ENCODE peak calls at places on chromosomes 1 and 21, in four cellular contexts. P is CD8-positive, alpha-beta T cell; Y is upper lobe of right lung; Z is suprapubic skin. K is an unnamed sample. For H3K36me3 and H3K4me1, the result is how much of the 10 kb centered on the place peaks cover.

GRCh38 chr1:76105269-76105850 is 30.8 kb downstream of the ST6GALNAC3 start:
- DNase-seq in P (no peak), Y (no peak), Z (no peak), K (no peak)

GRCh38 chr1:170461762-170462384 is 70.1 kb upstream of the GORAB start:
- DNase-seq in P (no peak), Y (no peak), Z (no peak), K (no peak)

GRCh38 chr1:203427451-203427850 is 48.2 kb upstream of the PRELP start:
- DNase-seq in P (no peak), Y (no peak), Z (no peak), K (no peak)

GRCh38 chr1:94922756-94923465 is 4.0 kb downstream of the CNN3 start:
- DNase-seq in P (no peak), Y (no peak), Z (no peak), K (no peak)

GRCh38 chr1:98794196-98794886 is 132.8 kb downstream of the SNX7 start:
- DNase-seq in P (peak), Y (no peak), Z (no peak), K (no peak)

GRCh38 chr1:42334240-42335049 is 590 bp downstream of the FOXJ3 start:
- DNase-seq in P (peak), Y (no peak), Z (peak), K (peak)

GRCh38 chr1:113333056-113333455 is 57.3 kb upstream of the MAGI3 start:
- DNase-seq in P (no peak), Y (no peak), Z (no peak), K (no peak)

GRCh38 chr21:38853421-38853919 is 47.7 kb downstream of the ETS2 start:
- DNase-seq in P (no peak), Y (no peak), Z (no peak), K (no peak)

GRCh38 chr1:228735871-228736586 is 750 bp downstream of the RHOU start:
- DNase-seq in P (peak), Y (peak), Z (no peak), K (no peak)

GRCh38 chr1:29835486-29836273 is 599.4 kb downstream of the PTPRU start:
- DNase-seq in P (no peak), Y (no peak), Z (no peak), K (peak)

GRCh38 chr1:155018617-155019348 is 14.8 kb downstream of the DCST2 start:
- DNase-seq in P (no peak), Y (no peak), Z (no peak), K (no peak)

GRCh38 chr1:155016231-155016831 is 13.7 kb downstream of the ZBTB7B start:
- DNase-seq in P (no peak), Y (no peak), Z (no peak), K (no peak)

GRCh38 chr1:155017946-155018316 is 15.3 kb downstream of the ZBTB7B start:
- DNase-seq in P (no peak), Y (no peak), Z (no peak), K (no peak)

GRCh38 chr1:155015527-155016230 is 13.1 kb downstream of the ZBTB7B start:
- DNase-seq in P (no peak), Y (no peak), Z (no peak), K (no peak)

DNA sequence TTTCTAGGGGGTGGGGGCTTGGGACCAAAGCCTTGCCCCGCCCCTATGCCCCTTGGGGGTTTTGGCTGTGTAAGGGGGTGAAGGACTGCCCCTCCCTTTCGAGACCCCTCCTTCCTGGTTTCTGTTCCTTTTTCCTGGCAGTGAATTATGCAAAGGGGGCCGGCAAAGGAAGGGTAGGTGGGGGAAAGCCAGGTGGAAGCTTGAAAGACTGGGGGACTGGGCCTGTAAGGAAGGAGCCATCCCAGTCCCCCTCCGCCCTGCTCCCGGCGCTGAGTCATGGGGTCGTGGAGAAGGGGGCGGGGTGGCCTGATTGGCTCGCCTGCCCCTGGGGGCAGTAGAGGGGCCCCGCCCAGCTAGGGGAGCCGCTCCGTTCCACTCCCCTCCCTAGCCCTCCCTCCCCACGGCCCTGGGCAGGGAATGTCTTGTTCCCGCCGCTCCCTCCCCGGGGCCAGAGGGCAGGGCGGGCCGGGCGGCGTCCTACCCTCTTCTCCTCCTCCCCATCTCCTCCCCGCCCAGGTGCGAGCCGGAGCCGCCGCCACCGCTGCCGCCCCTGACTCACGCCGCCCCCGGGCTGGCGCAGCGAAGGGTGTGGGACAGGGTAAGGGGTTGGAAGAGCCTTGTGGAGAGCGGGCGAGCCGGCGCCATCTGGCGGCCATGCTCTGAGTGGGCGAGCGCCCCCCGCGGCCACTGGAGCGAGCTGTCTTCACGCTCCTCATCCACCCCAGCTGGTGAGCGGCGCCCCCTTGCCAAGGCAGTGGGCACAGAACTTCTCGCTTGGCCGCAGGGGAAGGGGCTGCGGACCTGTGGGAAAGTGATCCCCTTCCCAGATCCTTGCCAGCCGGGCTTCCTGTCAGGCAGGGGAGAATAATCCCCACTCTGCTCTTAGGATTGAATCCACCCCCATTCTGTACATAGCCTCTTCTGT is 14.7 kb downstream of the ZBTB7B start:
- DNase-seq in P (peak), Y (peak), Z (peak), K (peak)
- H3K4me3 ChIP-seq in P (peak), Y (peak), Z (peak), K (peak)

DNA sequence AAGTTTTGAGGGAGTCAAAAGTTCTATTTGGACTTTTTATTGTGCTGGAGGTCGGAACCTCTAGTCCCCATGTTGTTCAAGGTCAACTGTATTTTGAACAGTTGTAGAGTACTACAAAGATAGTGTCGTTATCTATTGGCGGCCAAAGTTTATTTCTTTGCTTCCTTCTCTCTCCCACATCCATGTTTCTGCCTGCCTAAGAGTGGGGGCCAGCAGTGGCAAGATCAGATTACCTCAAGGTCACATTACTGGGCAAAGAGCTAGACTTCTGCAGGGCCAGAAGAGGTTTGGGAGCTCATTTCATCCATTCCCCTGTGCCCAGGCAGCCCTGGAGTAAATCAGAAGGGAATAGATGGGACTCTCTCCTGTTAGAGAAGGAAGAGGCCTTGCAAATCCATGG is 73.6 kb downstream of the PLPP3 start:
- DNase-seq in P (no peak), Y (no peak), Z (no peak), K (no peak)
- H3K36me3 ChIP-seq in P (under half), Y (half or more), Z (under half), K (half or more)

DNA sequence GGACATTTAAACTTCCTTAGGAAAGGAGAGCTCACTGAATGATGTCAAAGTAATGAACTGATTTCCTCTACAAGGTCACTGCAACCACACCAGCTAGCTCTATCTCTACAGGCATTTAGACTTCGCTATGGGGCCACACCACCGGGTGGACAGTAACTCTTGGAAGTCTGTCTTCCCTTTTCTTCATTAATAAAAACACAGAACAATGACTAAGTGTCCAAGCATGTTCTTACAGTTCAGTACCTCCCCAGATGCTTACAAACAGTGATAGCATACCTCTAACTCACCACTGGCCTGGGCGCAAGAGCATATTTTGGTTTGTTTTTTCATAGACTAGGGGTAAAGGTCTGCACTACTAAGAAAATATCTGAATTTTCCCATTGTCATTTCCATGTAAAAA is 54.6 kb downstream of the SIM2 start:
- DNase-seq in P (no peak), Y (no peak), Z (no peak), K (no peak)
- H3K4me1 ChIP-seq in P (under half), Y (under half), Z (under half), K (under half)

DNA sequence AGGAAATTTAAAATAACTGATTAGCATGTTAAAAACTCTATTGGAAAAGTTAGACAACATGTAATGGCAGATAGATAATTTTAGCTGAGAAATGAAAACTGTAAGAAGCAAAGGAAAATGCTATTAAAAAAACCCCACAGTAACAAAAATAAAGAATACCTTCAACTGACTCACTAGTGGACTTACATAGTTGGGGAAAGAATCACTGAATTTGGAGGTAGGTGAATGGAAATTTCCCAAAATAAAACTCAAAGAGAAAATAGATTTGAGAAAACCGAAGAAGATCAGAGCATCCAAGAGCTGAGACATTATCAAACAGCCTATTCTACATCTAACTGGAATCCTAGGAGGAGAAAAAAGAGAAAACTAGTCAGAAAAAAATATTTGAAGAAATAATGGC is 34.7 kb downstream of the PDE4B start:
- DNase-seq in P (no peak), Y (no peak), Z (no peak), K (no peak)
- H3K4me3 ChIP-seq in P (no peak), Y (no peak), Z (no peak), K (no peak)

DNA sequence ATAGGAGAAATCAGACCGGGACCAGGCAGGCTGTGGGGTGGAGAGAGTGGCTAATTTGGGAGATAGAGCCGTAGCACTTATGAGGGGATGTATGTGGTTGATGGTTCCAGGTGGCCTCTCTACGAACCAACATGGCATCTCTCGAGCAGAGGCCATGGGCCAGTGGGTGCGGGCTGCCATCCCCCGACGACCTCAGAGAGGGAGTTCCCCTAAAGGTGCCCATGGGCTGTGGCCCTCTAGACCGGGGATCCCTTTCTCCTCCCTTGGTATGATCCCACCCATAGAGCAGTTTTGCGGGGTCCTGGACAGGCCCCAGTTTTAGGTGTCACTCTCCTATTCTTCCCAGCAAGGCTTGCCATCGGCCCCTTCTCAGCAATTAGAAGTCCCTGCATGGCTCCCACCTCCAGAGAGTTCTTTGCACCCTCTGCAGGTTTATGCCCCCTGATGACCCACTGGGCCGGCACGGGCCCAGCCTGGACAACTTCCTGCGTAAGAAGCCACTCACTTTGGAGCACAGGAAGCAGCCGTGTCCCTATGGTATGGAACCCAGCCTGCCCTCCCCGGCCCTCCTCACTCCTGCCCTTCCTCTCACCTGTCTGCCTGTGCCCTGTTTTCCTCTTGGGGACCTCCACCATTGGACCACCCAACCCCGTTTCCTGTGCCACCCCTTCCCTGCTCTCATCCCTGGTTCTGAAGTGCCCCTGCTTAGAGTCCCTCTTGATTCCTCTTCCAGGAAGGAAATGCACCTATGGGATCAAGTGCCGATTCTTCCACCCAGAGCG is 7.8 kb downstream of the ZC3H12A start:
- DNase-seq in P (no peak), Y (no peak), Z (peak), K (no peak)
- H3K36me3 ChIP-seq in P (under half), Y (half or more), Z (half or more), K (under half)

GRCh38 chr21:34086887-34087306 is 13.5 kb downstream of the MRPS6 start:
- DNase-seq in P (no peak), Y (no peak), Z (no peak), K (no peak)
- H3K4me1 ChIP-seq in P (half or more), Y (under half), Z (under half), K (under half)

GRCh38 chr21:14632359-14632758 is 86.2 kb upstream of the SAMSN1 start:
- DNase-seq in P (no peak), Y (no peak), Z (no peak), K (no peak)

GRCh38 chr21:14630556-14631069 is 84.5 kb upstream of the SAMSN1 start:
- DNase-seq in P (no peak), Y (no peak), Z (no peak), K (no peak)
- H3K4me3 ChIP-seq in P (no peak), Y (no peak), Z (no peak), K (no peak)

GRCh38 chr1:84960371-84960770 is 36.5 kb downstream of the MCOLN2 start:
- DNase-seq in P (no peak), Y (no peak), Z (no peak), K (no peak)

GRCh38 chr1:84956097-84956496 is 40.8 kb downstream of the MCOLN2 start:
- DNase-seq in P (no peak), Y (no peak), Z (no peak), K (no peak)

GRCh38 chr1:84957956-84958355 is 39.0 kb downstream of the MCOLN2 start:
- DNase-seq in P (no peak), Y (no peak), Z (no peak), K (no peak)

GRCh38 chr1:84959294-84959693 is 37.6 kb downstream of the MCOLN2 start:
- DNase-seq in P (no peak), Y (no peak), Z (no peak), K (no peak)

DNA sequence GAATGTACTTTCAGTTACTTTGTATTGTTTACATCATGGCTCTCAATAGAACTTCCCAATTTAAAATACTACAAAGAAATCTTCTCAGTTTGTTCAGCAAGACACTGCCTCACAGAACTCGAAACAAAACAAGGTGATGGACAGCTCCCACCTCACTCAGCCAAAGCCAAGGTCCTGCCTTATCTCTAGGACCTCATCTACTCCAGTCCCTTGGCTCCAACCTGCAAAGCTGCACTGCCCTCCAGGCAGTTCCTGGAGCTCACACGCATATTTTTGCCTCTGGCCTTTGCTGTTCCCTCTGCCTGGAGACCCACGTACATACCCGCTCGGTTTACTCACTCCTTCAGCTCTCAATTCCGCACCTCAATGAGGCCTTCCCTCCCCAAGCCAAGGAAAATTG is 40.3 kb downstream of the MCOLN2 start:
- DNase-seq in P (no peak), Y (no peak), Z (no peak), K (no peak)
- H3K36me3 ChIP-seq in P (under half), Y (under half), Z (under half), K (under half)

GRCh38 chr1:243287652-243288051 is 31.8 kb downstream of the SDCCAG8 start:
- DNase-seq in P (no peak), Y (no peak), Z (no peak), K (no peak)
- H3K4me1 ChIP-seq in P (under half), Y (under half), Z (under half), K (under half)

K was measured in ascending aorta.